ENCODE peak calls at places on chromosomes 16 and 17, in seven cellular contexts. H, A, S, L, N, R and M are unnamed samples.

GRCh38 chr17:2688351-2689342 is 22.9 kb downstream of the CLUH start:
- DNase-seq in H (peak; percentile 51), A (peak; percentile 4), S (no peak), L (no peak), N (no peak), R (peak; percentile 19), M (no peak)

GRCh38 chr17:67829331-67829730 is 4.0 kb downstream of the BPTF start:
- DNase-seq in H (peak; percentile 17), A (no peak), S (peak; percentile 29), L (no peak), N (peak; percentile 49), R (no peak), M (no peak)

GRCh38 chr17:10992097-10992496 is 154.2 kb upstream of the PIRT start:
- DNase-seq in H (no peak), A (no peak), S (no peak), L (no peak), N (no peak), R (no peak), M (no peak)

GRCh38 chr16:74726736-74727135 is 26.1 kb upstream of the MLKL start:
- DNase-seq in H (peak; percentile 86), A (peak; percentile 43), S (peak; percentile 61), L (no peak), N (no peak), R (peak; percentile 50), M (peak; percentile 80)

GRCh38 chr16:25676820-25677219 is 14.9 kb upstream of the HS3ST4 start:
- DNase-seq in H (no peak), A (no peak), S (no peak), L (no peak), N (no peak), R (no peak), M (no peak)

GRCh38 chr17:81206166-81206565 is 16.6 kb downstream of the CEP131 start:
- DNase-seq in H (no peak), A (no peak), S (no peak), L (no peak), N (no peak), R (no peak), M (no peak)

GRCh38 chr16:72149676-72150464 is 22.1 kb downstream of the PMFBP1 start:
- DNase-seq in H (no peak), A (no peak), S (peak; percentile 24), L (no peak), N (no peak), R (peak; percentile 50), M (peak; percentile 38)

GRCh38 chr17:68134731-68135130 is 99.2 kb downstream of the KPNA2 start:
- DNase-seq in H (no peak), A (no peak), S (no peak), L (no peak), N (no peak), R (no peak), M (no peak)

GRCh38 chr16:21722771-21723460 is 59.1 kb downstream of the OTOA start:
- DNase-seq in H (no peak), A (no peak), S (no peak), L (no peak), N (no peak), R (no peak), M (no peak)

GRCh38 chr17:5711344-5711743 is 127.0 kb upstream of the NLRP1 start:
- DNase-seq in H (no peak), A (no peak), S (no peak), L (no peak), N (no peak), R (no peak), M (no peak)

GRCh38 chr17:73582821-73583220 is 61.4 kb downstream of the SDK2 start:
- DNase-seq in H (no peak), A (no peak), S (no peak), L (no peak), N (no peak), R (no peak), M (no peak)

GRCh38 chr16:89993377-89993776 is 25.9 kb downstream of the DBNDD1 start:
- DNase-seq in H (no peak), A (no peak), S (no peak), L (no peak), N (no peak), R (no peak), M (no peak)

GRCh38 chr17:63925615-63926014 is 6.5 kb downstream of the CD79B start:
- DNase-seq in H (no peak), A (no peak), S (no peak), L (no peak), N (no peak), R (no peak), M (no peak)

GRCh38 chr17:35460354-35460851 is 11.8 kb upstream of the SLFN13 start:
- DNase-seq in H (peak; percentile 77), A (peak; percentile 6), S (peak; percentile 35), L (peak; percentile 15), N (peak; percentile 39), R (no peak), M (peak; percentile 87)

GRCh38 chr17:9177212-9177611 is 155.9 kb downstream of the NTN1 start:
- DNase-seq in H (no peak), A (no peak), S (no peak), L (no peak), N (no peak), R (no peak), M (no peak)

GRCh38 chr17:41976142-41976768 is 9.7 kb downstream of the CNP start:
- DNase-seq in H (no peak), A (no peak), S (no peak), L (no peak), N (no peak), R (no peak), M (no peak)

GRCh38 chr17:41464682-41465081 is 2.5 kb downstream of the KRT32 start:
- DNase-seq in H (no peak), A (no peak), S (no peak), L (peak; percentile 79), N (no peak), R (no peak), M (no peak)

GRCh38 chr16:86824751-86825310 is 246.5 kb downstream of the FOXL1 start:
- DNase-seq in H (no peak), A (no peak), S (no peak), L (no peak), N (no peak), R (no peak), M (no peak)

GRCh38 chr16:65222049-65222448 is 100.2 kb upstream of the CDH11 start:
- DNase-seq in H (no peak), A (no peak), S (no peak), L (no peak), N (no peak), R (no peak), M (no peak)

GRCh38 chr17:75228847-75229246 is 23.4 kb downstream of the NUP85 start:
- DNase-seq in H (no peak), A (no peak), S (no peak), L (no peak), N (no peak), R (no peak), M (no peak)
- TF ChIP-seq SP1 in H (no peak), A (no peak), S (no peak), L (no peak), N (no peak), R (no peak), M (no peak)

DNA sequence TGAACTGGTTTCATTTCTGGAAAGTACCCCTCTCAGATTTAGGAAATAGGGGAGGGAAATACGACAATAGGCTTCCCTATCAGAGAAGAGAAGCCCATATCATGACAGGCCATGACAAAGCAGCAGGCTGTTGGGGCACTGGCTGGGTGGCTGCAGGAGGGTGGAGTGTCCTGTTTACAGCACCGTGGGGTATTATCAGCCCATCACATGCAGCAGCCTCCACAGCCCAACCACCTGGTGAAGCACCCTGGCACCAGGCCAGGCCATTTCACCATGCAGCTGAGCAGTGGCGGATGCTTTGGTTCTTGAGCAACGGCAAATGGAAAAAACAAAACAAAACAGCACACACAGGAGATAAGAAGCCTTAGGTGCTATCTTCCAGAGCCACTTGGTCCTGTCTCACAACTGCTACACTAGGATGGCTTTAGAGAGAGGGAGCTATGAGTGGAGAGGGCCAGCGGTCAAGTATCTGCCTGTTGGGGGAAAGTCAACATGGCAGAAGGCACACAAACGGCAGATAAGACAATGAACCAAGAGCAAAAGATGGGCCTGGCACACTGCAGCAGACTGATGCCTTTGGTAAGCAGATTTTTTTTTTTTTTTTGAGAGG is 24.2 kb downstream of the FAM117A start:
- DNase-seq in H (no peak), A (no peak), S (peak; percentile 100), L (no peak), N (no peak), R (peak; percentile 36), M (no peak)
- TF ChIP-seq SP1 in H (no peak), A (no peak), S (peak; percentile 93), L (no peak), N (no peak), R (no peak), M (no peak)

GRCh38 chr16:68993421-68993820 is 112.0 kb upstream of the HAS3 start:
- DNase-seq in H (no peak), A (no peak), S (no peak), L (no peak), N (no peak), R (no peak), M (no peak)
- TF ChIP-seq SP1 in H (no peak), A (no peak), S (no peak), L (no peak), N (no peak), R (no peak), M (no peak)

DNA sequence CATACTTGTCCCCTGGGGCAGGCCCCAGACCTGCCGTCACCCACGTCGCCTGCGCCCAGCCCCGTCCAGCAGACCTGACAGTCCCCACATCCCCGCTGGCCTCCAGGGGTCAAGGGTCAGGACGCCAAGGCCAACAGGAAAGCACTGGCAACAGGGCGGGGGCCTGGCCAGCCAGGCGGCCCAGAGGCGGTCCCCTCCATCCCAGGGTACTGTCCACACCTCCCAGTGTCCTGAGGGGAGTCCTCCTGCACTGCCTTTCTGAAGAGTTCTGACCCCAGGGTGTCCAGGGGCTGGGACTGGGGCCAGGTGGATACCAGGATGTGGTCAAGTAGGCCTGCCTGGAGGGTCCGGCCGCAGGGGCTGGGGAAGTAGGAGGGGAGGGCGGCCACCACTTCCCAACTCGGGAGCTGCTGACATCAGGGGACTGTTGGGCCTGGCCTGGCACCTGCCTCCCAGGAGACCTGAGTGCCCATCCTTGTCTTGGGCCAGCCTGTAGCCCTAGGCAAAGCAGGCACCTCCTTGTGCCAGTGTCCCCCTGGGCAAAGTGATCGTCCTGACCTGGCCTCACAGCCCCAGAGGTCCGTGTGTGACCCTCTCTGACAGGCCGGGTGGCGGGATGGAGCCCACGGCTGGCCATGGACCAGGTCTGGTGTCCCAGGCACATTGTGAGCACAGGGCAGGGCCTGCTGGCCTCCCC is 6.7 kb upstream of the AXIN1 start:
- DNase-seq in H (no peak), A (no peak), S (no peak), L (no peak), N (no peak), R (peak; percentile 67), M (no peak)
- TF ChIP-seq SP1 in H (no peak), A (no peak), S (no peak), L (no peak), N (no peak), R (no peak), M (no peak)